ENCODE peak calls at places on chromosomes 3 and 15, in six cellular contexts. R is Panc1, T is upper lobe of left lung, F is HCT116, Q is transverse colon, E is sigmoid colon. X is an unnamed sample.

GRCh38 chr15:60592386-60593339 is 113.7 kb upstream of the ICE2 start:
- DNase-seq in T (peak), F (no peak), E (peak), Q (peak), R (no peak), X (peak)

GRCh38 chr3:134239538-134239937 is 11.1 kb downstream of the RYK start:
- DNase-seq in R (no peak), Q (no peak), E (no peak), F (no peak), T (no peak), X (no peak)

GRCh38 chr3:134057006-134057832 is 27.5 kb upstream of the SLCO2A1 start:
- DNase-seq in R (no peak), Q (no peak), E (no peak), T (no peak), F (no peak), X (no peak)

GRCh38 chr3:167480748-167481147 is 6.9 kb upstream of the SERPINI2 start:
- DNase-seq in E (no peak), R (no peak), F (no peak), T (no peak), Q (no peak), X (no peak)

GRCh38 chr3:141103067-141103466 is 51.9 kb downstream of the SPSB4 start:
- DNase-seq in F (no peak), Q (no peak), T (no peak), E (no peak), R (no peak), X (no peak)

GRCh38 chr3:156339491-156339890 is 215.4 kb downstream of the SSR3 start:
- DNase-seq in F (no peak), E (no peak), R (no peak), Q (no peak), T (no peak), X (no peak)

GRCh38 chr3:99901200-99901926 is 83.7 kb downstream of the CMSS1 start:
- DNase-seq in F (peak), E (no peak), Q (no peak), T (no peak), R (peak), X (no peak)

GRCh38 chr3:33146791-33147445 is 33.1 kb downstream of the CRTAP start:
- DNase-seq in F (no peak), R (no peak), T (no peak), E (no peak), Q (no peak), X (no peak)

GRCh38 chr3:114799789-114800188 is 347.3 kb downstream of the ZBTB20 start:
- DNase-seq in F (no peak), R (no peak), T (no peak), E (no peak), Q (no peak), X (no peak)

GRCh38 chr3:78878011-78878410 is 889.8 kb downstream of the ROBO1 start:
- DNase-seq in Q (no peak), T (no peak), E (no peak), R (no peak), F (no peak), X (no peak)

GRCh38 chr3:8589880-8590556 is 54.6 kb downstream of the SSUH2 start:
- DNase-seq in F (no peak), R (no peak), Q (no peak), T (no peak), E (no peak), X (no peak)

GRCh38 chr15:96353378-96353930 is 23.0 kb downstream of the NR2F2 start:
- DNase-seq in R (no peak), E (no peak), Q (no peak), T (peak), F (no peak), X (no peak)

GRCh38 chr15:96354731-96355560 is 24.4 kb downstream of the NR2F2 start:
- DNase-seq in R (no peak), Q (no peak), E (no peak), F (no peak), T (no peak), X (no peak)

GRCh38 chr15:96355561-96356129 is 25.1 kb downstream of the NR2F2 start:
- DNase-seq in T (no peak), Q (no peak), R (no peak), E (no peak), F (no peak), X (no peak)

GRCh38 chr15:96352594-96353377 is 22.3 kb downstream of the NR2F2 start:
- DNase-seq in T (no peak), Q (no peak), R (no peak), F (no peak), E (no peak), X (no peak)

GRCh38 chr15:96353931-96354730 is 23.6 kb downstream of the NR2F2 start:
- DNase-seq in T (peak), F (no peak), E (no peak), R (no peak), Q (no peak), X (no peak)
- TF ChIP-seq POLR2AphosphoS5 in T (no peak), F (no peak), E (peak), R (no peak), Q (no peak), X (no peak)

DNA sequence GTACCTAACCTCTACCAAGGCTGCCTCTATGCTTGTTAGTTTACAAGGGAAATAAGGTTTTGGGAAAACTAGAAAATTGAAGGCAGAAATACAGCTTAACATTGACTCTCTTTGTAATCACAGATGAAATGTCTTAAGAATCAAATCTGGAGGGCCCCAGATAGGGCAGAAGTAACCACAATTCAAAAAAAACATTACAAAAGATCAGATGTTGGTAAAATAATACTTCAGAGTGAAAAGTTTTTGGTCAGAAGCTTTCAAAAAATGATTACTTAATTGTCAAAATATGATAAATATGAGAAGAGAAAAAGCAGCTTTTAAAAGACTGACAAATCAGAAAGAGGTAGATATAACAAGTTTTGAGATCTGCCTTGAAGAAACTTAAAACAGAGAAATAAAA is 425.1 kb upstream of the NECTIN3 start:
- DNase-seq in F (no peak), T (no peak), E (no peak), Q (no peak), R (no peak), X (no peak)
- TF ChIP-seq POLR2AphosphoS5 in F (no peak), T (no peak), E (no peak), Q (no peak), R (no peak), X (no peak)

GRCh38 chr15:78450285-78450858 is 12.4 kb downstream of the IREB2 start:
- DNase-seq in R (no peak), F (no peak), E (no peak), T (no peak), Q (no peak), X (no peak)
- TF ChIP-seq POLR2AphosphoS5 in R (no peak), F (no peak), E (no peak), T (no peak), Q (no peak), X (no peak)

DNA sequence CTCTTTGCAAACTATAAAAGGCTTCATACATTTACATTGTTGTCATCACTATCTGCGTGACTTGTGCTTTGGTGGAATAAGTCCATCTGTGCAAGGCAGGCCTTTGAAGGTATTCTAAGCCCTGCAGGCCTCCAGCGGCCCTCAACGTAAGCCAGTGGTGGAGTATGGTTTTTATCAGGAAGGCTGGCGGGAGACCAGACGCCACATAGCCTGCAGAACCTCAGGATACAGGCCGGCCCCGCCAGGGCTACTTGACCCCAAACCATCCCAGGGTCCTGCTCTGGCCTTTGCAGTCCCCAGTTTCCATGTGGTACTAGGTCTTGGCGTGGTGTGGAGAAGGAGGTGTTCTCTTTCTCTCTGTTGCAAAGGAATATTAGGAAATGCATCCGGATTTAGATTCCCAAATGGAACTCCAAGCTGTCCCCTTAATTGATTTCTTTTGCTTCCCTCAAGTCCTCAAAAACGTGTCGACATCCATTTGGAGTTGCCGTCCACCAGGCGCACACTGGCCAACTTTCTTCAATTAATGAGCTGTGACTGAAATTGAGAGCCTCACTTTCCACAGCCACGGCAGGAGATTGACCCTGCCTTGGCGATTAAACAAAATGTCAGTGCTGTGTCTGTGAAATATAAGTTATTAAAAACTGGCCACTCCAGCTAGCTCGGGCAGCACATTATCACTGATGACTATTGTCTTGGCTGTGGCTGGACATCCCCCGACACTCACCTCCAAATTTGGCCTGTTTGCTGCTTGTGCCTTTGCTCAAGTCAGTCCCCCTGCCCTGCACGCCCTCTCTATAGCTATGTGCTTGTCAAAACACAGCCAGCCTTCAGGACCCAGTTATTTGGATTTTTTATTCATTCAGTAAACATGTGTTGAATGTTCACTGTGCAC is 239.8 kb upstream of the TLE3 start:
- DNase-seq in R (no peak), T (no peak), E (peak), Q (peak), F (no peak), X (no peak)
- TF ChIP-seq POLR2AphosphoS5 in R (no peak), T (no peak), E (peak), Q (peak), F (no peak), X (no peak)

GRCh38 chr3:30656624-30657141 is 50.3 kb downstream of the TGFBR2 start:
- DNase-seq in R (no peak), T (no peak), Q (no peak), F (no peak), E (no peak), X (no peak)

GRCh38 chr3:30654269-30654668 is 47.9 kb downstream of the TGFBR2 start:
- DNase-seq in Q (no peak), E (no peak), T (no peak), F (no peak), R (no peak), X (no peak)

GRCh38 chr3:30658328-30659052 is 52.1 kb downstream of the TGFBR2 start:
- DNase-seq in R (peak), Q (no peak), E (no peak), F (peak), T (no peak), X (no peak)

GRCh38 chr3:30657914-30658313 is 51.5 kb downstream of the TGFBR2 start:
- DNase-seq in E (no peak), Q (no peak), T (no peak), F (no peak), R (no peak), X (no peak)

DNA sequence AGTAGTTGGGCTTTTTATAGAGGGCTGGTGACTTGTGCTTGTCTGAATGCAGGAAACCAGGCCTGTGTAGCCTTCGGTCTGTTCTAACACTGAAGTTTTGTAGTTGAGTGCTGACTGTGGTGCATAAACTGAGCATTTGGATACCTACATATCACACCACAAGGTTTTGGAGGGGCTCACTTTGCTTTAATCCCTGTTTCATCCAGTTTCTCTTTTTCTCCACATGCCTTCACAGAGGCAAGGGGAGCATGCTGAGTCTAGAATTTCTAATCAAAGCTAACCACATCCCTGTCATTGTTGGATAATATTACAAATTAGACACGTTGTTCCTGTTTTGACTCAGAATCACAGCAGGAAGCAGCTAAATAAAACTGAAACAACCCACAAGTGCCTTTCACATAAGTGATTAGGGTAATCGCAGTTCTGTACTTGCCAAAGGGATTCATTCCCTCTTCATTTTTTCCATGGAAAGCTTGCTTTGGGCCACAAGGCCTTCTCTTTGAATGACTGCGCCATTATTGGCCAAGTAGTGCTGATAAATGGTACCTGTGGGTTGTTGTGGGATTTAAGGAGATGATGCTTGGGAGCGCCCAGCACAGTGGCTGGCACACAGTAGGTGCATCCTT is 48.9 kb downstream of the TGFBR2 start:
- DNase-seq in T (no peak), E (no peak), Q (no peak), F (no peak), R (no peak), X (no peak)
- TF ChIP-seq POLR2AphosphoS5 in T (no peak), E (no peak), Q (no peak), F (no peak), R (no peak), X (no peak)

GRCh38 chr15:55289573-55290360 is at the start of gene RAB27A:
- DNase-seq in E (peak), T (peak), F (peak), Q (peak), R (no peak), X (peak)

GRCh38 chr15:55288006-55288717 is 1.5 kb downstream of the RAB27A start:
- DNase-seq in R (no peak), E (no peak), T (no peak), F (no peak), Q (no peak), X (no peak)

GRCh38 chr15:55289011-55289572 is 521 bp downstream of the RAB27A start:
- DNase-seq in Q (peak), F (no peak), R (no peak), T (peak), E (peak), X (no peak)

GRCh38 chr15:55290361-55291057 is 896 bp upstream of the RAB27A start:
- DNase-seq in R (no peak), Q (peak), T (peak), E (peak), F (peak), X (peak)
- TF ChIP-seq POLR2AphosphoS5 in R (no peak), Q (no peak), T (no peak), E (no peak), F (no peak), X (no peak)

X was measured in GM12892.